ENCODE peak calls at places on chromosome 19, in six cellular contexts. One of them, this sample, is unnamed. For H3K27me3, the result is how much of the 10 kb centered on the place peaks cover.

GRCh38 chr19:16825312-16826168 is 3.7 kb upstream of the SIN3B start:
- DNase-seq in neuronal stem cell: no peak
- DNase-seq in GM23248: peak
- DNase-seq in GM23338: peak
- DNase-seq in MM.1S: no peak
- DNase-seq in upper lobe of right lung: no peak
- DNase-seq in this sample: peak

GRCh38 chr19:58585442-58586130 is 12.5 kb upstream of the MZF1 start:
- DNase-seq in neuronal stem cell: no peak
- DNase-seq in GM23248: no peak
- DNase-seq in GM23338: no peak
- DNase-seq in MM.1S: no peak
- DNase-seq in upper lobe of right lung: no peak
- DNase-seq in this sample: peak

GRCh38 chr19:42226886-42227285 is 6.8 kb downstream of the ZNF526 start:
- DNase-seq in neuronal stem cell: no peak
- DNase-seq in GM23248: peak
- DNase-seq in GM23338: no peak
- DNase-seq in MM.1S: no peak
- DNase-seq in upper lobe of right lung: no peak
- DNase-seq in this sample: peak

GRCh38 chr19:44548736-44549135 is 19.3 kb upstream of the CEACAM20 start:
- DNase-seq in neuronal stem cell: no peak
- DNase-seq in GM23248: peak
- DNase-seq in GM23338: no peak
- DNase-seq in MM.1S: no peak
- DNase-seq in upper lobe of right lung: no peak
- DNase-seq in this sample: peak

GRCh38 chr19:49861541-49862410 is 5.6 kb downstream of the PNKP start:
- DNase-seq in neuronal stem cell: no peak
- DNase-seq in GM23248: no peak
- DNase-seq in GM23338: no peak
- DNase-seq in MM.1S: no peak
- DNase-seq in upper lobe of right lung: no peak
- DNase-seq in this sample: no peak

GRCh38 chr19:4742717-4743646 is 19.3 kb upstream of the DPP9 start:
- DNase-seq in neuronal stem cell: no peak
- DNase-seq in GM23248: no peak
- DNase-seq in GM23338: peak
- DNase-seq in MM.1S: no peak
- DNase-seq in upper lobe of right lung: no peak
- DNase-seq in this sample: peak

GRCh38 chr19:33375760-33376159 is 2.3 kb downstream of the CEBPG start:
- DNase-seq in neuronal stem cell: no peak
- DNase-seq in GM23248: peak
- DNase-seq in GM23338: no peak
- DNase-seq in MM.1S: no peak
- DNase-seq in upper lobe of right lung: no peak
- DNase-seq in this sample: peak

GRCh38 chr19:40507892-40508291 is 41.1 kb downstream of the SPTBN4 start:
- DNase-seq in neuronal stem cell: no peak
- DNase-seq in GM23248: no peak
- DNase-seq in GM23338: peak
- DNase-seq in MM.1S: no peak
- DNase-seq in upper lobe of right lung: no peak
- DNase-seq in this sample: peak

GRCh38 chr19:33859016-33859415 is 62.3 kb downstream of the KCTD15 start:
- DNase-seq in neuronal stem cell: no peak
- DNase-seq in GM23248: no peak
- DNase-seq in GM23338: no peak
- DNase-seq in MM.1S: no peak
- DNase-seq in upper lobe of right lung: no peak
- DNase-seq in this sample: no peak

GRCh38 chr19:37983153-37983552 is 76.1 kb downstream of the SIPA1L3 start:
- DNase-seq in neuronal stem cell: no peak
- DNase-seq in GM23248: no peak
- DNase-seq in GM23338: no peak
- DNase-seq in MM.1S: no peak
- DNase-seq in upper lobe of right lung: peak
- DNase-seq in this sample: no peak

GRCh38 chr19:5558101-5558621 is 9.6 kb downstream of the TINCR start:
- DNase-seq in neuronal stem cell: no peak
- DNase-seq in GM23248: no peak
- DNase-seq in GM23338: no peak
- DNase-seq in MM.1S: no peak
- DNase-seq in upper lobe of right lung: no peak
- DNase-seq in this sample: peak

GRCh38 chr19:39599116-39599515 is 3.2 kb upstream of the LGALS13 start:
- DNase-seq in neuronal stem cell: peak
- DNase-seq in GM23248: peak
- DNase-seq in GM23338: peak
- DNase-seq in MM.1S: peak
- DNase-seq in upper lobe of right lung: no peak
- DNase-seq in this sample: no peak

GRCh38 chr19:32652893-32653625 is 21.9 kb downstream of the ANKRD27 start:
- DNase-seq in neuronal stem cell: no peak
- DNase-seq in GM23248: no peak
- DNase-seq in GM23338: no peak
- DNase-seq in MM.1S: no peak
- DNase-seq in upper lobe of right lung: peak
- DNase-seq in this sample: peak

GRCh38 chr19:13964776-13965175 is 12.5 kb downstream of the DCAF15 start:
- DNase-seq in neuronal stem cell: no peak
- DNase-seq in GM23248: no peak
- DNase-seq in GM23338: no peak
- DNase-seq in MM.1S: no peak
- DNase-seq in upper lobe of right lung: no peak
- DNase-seq in this sample: peak

GRCh38 chr19:34350161-34350561 is 14.8 kb upstream of the GPI start:
- DNase-seq in neuronal stem cell: no peak
- DNase-seq in GM23248: peak
- DNase-seq in GM23338: no peak
- DNase-seq in MM.1S: no peak
- DNase-seq in upper lobe of right lung: no peak
- DNase-seq in this sample: no peak

GRCh38 chr19:35458821-35459391 is 10.8 kb downstream of the FFAR2 start:
- DNase-seq in neuronal stem cell: no peak
- DNase-seq in GM23248: no peak
- DNase-seq in GM23338: no peak
- DNase-seq in MM.1S: no peak
- DNase-seq in upper lobe of right lung: no peak
- DNase-seq in this sample: no peak

GRCh38 chr19:4046946-4047683 is 19.6 kb downstream of the ZBTB7A start:
- DNase-seq in neuronal stem cell: no peak
- DNase-seq in GM23248: no peak
- DNase-seq in GM23338: no peak
- DNase-seq in MM.1S: no peak
- DNase-seq in upper lobe of right lung: no peak
- DNase-seq in this sample: no peak

GRCh38 chr19:13095934-13096890 is 6.4 kb downstream of the LYL1 start:
- DNase-seq in neuronal stem cell: peak
- DNase-seq in GM23248: no peak
- DNase-seq in GM23338: peak
- DNase-seq in MM.1S: no peak
- DNase-seq in upper lobe of right lung: no peak
- DNase-seq in this sample: peak

GRCh38 chr19:11373166-11373884 is 1.1 kb upstream of the SWSAP1 start:
- DNase-seq in neuronal stem cell: peak
- DNase-seq in GM23248: peak
- DNase-seq in GM23338: peak
- DNase-seq in MM.1S: no peak
- DNase-seq in upper lobe of right lung: peak
- DNase-seq in this sample: peak

DNA sequence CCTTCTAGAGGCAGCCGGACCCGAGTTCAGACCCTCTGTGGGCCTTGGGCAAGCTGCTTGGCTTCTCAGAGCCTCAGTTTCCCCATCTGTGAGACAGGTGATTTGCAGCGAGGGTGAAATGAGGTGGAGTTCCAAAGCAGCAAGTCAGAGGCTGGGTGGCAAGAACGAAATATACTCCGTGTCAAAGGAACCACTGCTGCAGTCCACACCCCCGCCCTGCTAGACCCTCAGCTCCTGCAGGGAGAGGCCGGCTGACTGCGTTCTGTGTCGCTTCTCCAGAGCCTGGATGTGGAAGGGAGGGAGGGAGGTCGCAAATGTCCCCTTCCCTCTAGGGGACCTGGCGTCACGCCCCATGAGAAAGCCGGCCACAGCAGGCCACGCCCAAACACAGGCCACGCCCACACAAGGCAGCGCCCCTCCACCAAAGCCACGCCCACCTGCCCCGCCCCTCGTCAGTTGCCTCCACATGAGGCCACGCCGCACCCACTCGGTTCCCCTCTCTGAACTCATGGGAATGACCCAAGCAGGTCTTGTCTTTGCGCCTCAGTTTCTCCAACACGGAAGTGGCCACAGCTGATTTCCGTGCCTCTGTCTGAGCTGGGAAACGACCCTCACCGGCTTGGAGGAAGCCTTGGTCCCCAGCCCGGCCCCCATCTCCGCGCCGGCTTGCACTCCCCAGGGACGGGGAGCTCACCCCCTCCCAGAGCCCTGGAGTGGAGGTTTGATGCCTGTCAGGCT is 38.3 kb upstream of the TCF3 start:
- DNase-seq in neuronal stem cell: peak
- DNase-seq in GM23248: peak
- DNase-seq in GM23338: peak
- DNase-seq in MM.1S: no peak
- DNase-seq in upper lobe of right lung: peak
- DNase-seq in this sample: peak
- H3K27me3 ChIP-seq in neuronal stem cell: under half
- H3K27me3 ChIP-seq in GM23248: under half
- H3K27me3 ChIP-seq in GM23338: under half
- H3K27me3 ChIP-seq in MM.1S: half or more
- H3K27me3 ChIP-seq in upper lobe of right lung: under half
- H3K27me3 ChIP-seq in this sample: under half

DNA sequence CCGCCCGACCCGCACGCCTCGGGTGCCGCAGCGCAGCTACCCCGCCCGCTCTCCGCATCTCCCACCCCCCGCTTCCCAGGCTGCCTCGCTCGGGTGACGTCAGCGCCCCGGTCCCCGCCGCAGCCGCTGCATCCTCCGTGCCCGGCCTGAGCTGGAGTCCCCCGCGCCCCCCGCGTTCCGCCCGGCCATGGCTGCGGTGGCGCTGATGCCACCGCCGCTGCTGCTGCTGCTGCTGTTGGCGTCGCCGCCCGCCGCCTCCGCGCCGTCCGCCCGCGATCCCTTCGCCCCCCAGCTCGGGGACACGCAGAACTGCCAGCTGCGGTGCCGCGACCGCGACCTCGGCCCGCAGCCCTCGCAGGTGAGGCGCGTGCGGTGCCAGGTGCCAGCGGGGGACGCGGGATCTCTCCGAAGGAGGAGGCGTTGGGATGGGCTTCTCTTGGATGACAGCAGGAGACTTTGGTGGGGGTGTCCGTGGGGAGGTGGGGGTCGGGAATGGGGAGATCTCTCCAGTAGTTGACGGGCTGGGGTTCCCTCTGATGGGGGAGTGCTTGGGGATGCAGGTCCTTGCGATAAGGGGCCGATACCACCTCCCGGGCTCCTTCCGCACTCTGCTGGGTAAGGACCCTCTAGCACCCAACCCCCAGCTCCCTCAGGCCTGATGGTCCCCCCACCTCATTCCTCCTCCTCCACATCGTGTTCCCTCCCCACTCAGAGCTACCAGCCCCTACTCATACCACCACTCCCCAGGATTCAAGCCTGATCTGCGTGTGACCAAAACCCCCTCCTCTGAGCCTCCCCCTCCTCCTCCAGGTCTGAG is at the start of gene TMEM59L:
- DNase-seq in neuronal stem cell: no peak
- DNase-seq in GM23248: peak
- DNase-seq in GM23338: peak
- DNase-seq in MM.1S: no peak
- DNase-seq in upper lobe of right lung: no peak
- DNase-seq in this sample: peak
- H3K27me3 ChIP-seq in neuronal stem cell: half or more
- H3K27me3 ChIP-seq in GM23248: half or more
- H3K27me3 ChIP-seq in GM23338: half or more
- H3K27me3 ChIP-seq in MM.1S: half or more
- H3K27me3 ChIP-seq in upper lobe of right lung: half or more
- H3K27me3 ChIP-seq in this sample: half or more

DNA sequence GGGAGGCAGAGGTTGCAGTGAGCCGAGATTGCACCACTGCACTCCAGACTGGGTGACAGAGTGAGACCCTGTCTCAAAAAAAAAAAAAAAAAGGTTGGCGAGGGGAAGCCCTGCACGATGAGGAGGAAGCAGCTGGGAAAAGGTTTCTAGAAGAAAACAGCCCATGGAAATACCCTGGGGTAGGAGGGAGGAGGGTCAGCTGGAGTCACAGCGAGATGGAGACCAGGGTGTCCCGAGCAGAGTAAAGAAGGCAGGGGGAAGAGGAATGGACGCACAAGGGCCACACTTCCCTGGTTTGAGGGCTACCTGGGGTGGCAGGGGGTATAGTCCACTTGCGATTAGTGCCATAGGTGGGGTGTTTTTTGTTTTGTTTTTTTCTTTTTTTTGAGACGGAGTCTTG is 6.4 kb downstream of the KANK3 start:
- DNase-seq in neuronal stem cell: no peak
- DNase-seq in GM23248: no peak
- DNase-seq in GM23338: no peak
- DNase-seq in MM.1S: no peak
- DNase-seq in upper lobe of right lung: no peak
- DNase-seq in this sample: peak
- H3K27me3 ChIP-seq in neuronal stem cell: half or more
- H3K27me3 ChIP-seq in GM23248: under half
- H3K27me3 ChIP-seq in GM23338: under half
- H3K27me3 ChIP-seq in MM.1S: half or more
- H3K27me3 ChIP-seq in upper lobe of right lung: under half
- H3K27me3 ChIP-seq in this sample: under half

GRCh38 chr19:18919086-18919894 is at the start of the genes COPE and DDX49:
- DNase-seq in neuronal stem cell: peak
- DNase-seq in GM23248: peak
- DNase-seq in GM23338: peak
- DNase-seq in MM.1S: peak
- DNase-seq in upper lobe of right lung: peak
- DNase-seq in this sample: peak

GRCh38 chr19:18922228-18922985 is 2.9 kb downstream of the DDX49 start:
- DNase-seq in neuronal stem cell: no peak
- DNase-seq in GM23248: no peak
- DNase-seq in GM23338: no peak
- DNase-seq in MM.1S: no peak
- DNase-seq in upper lobe of right lung: no peak
- DNase-seq in this sample: no peak

GRCh38 chr19:18921593-18921992 is 2.1 kb downstream of the DDX49 start:
- DNase-seq in neuronal stem cell: no peak
- DNase-seq in GM23248: no peak
- DNase-seq in GM23338: no peak
- DNase-seq in MM.1S: no peak
- DNase-seq in upper lobe of right lung: no peak
- DNase-seq in this sample: no peak

GRCh38 chr19:18919895-18920204 is 335 bp downstream of the DDX49 start:
- DNase-seq in neuronal stem cell: no peak
- DNase-seq in GM23248: peak
- DNase-seq in GM23338: no peak
- DNase-seq in MM.1S: peak
- DNase-seq in upper lobe of right lung: no peak
- DNase-seq in this sample: no peak

DNA sequence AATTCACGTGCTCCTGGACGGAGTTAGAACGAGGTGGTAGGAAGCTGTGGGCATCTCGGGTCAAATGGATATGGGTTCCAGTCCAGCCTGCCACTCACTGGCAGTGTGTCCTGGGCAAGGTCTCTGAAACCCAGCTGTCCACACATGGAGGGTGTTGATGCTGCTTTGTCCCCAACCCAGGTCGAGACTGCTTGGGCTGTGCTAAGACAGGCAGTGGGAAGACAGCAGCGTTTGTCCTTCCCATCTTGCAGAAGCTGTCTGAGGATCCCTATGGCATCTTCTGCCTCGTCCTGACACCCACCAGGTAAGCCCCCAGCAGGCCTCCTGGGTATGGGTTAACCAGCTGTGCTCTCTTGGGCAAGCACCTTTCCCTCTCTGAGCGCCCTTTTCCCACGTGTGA is 885 bp downstream of the DDX49 start:
- DNase-seq in neuronal stem cell: no peak
- DNase-seq in GM23248: no peak
- DNase-seq in GM23338: no peak
- DNase-seq in MM.1S: no peak
- DNase-seq in upper lobe of right lung: no peak
- DNase-seq in this sample: no peak
- H3K27me3 ChIP-seq in neuronal stem cell: under half
- H3K27me3 ChIP-seq in GM23248: under half
- H3K27me3 ChIP-seq in GM23338: under half
- H3K27me3 ChIP-seq in MM.1S: under half
- H3K27me3 ChIP-seq in upper lobe of right lung: under half
- H3K27me3 ChIP-seq in this sample: under half

This sample was measured in osteoblast.